ENCODE peak calls at places on chromosomes 5 and 9, in ten cellular contexts. X is nephron progenitor cell, O is uterus, Z is Calu3, G is heart right ventricle, P is stomach, H is body of pancreas, V is esophagus squamous epithelium, K is lung, N is right lobe of liver. D is an unnamed sample.

GRCh38 chr5:90934091-90934719 is 375.6 kb downstream of the ADGRV1 start:
- DNase-seq in P (no peak), N (no peak), H (no peak), Z (no peak), V (no peak), K (no peak), O (no peak), X (no peak), G (no peak), D (no peak)

GRCh38 chr9:79123419-79123818 is 448.3 kb upstream of the TLE4 start:
- DNase-seq in O (no peak), P (no peak), K (no peak), V (no peak), N (no peak), X (no peak), Z (no peak), H (no peak), G (no peak), D (no peak)

GRCh38 chr9:127835930-127836586 is 18.4 kb downstream of the ENG start:
- DNase-seq in P (no peak), K (no peak), H (no peak), V (no peak), O (peak), G (peak), N (no peak), Z (no peak), X (no peak), D (no peak)

GRCh38 chr9:110748251-110748893 is 79.8 kb downstream of the MUSK start:
- DNase-seq in H (no peak), N (no peak), K (no peak), P (no peak), O (no peak), V (no peak), G (no peak), Z (no peak), X (no peak), D (no peak)

GRCh38 chr9:27422435-27422834 is 101.7 kb upstream of the IFNK start:
- DNase-seq in G (no peak), O (no peak), V (no peak), K (no peak), Z (no peak), P (no peak), N (no peak), H (no peak), X (no peak), D (no peak)

GRCh38 chr5:173917788-173918786 is 29.9 kb downstream of the CPEB4 start:
- DNase-seq in V (no peak), P (peak), H (peak), X (peak), N (no peak), G (peak), K (no peak), Z (peak), O (peak), D (peak)

GRCh38 chr9:136089697-136090045 is 5.4 kb downstream of the NACC2 start:
- DNase-seq in O (no peak), V (no peak), H (no peak), X (no peak), Z (no peak), P (no peak), G (no peak), N (no peak), K (no peak), D (no peak)

GRCh38 chr9:71213633-71214032 is 92.2 kb upstream of the TRPM3 start:
- DNase-seq in P (no peak), V (no peak), G (no peak), O (no peak), Z (no peak), N (no peak), K (no peak), H (no peak), X (no peak), D (no peak)

GRCh38 chr9:134068742-134069535 is 1.1 kb upstream of the BRD3 start:
- DNase-seq in P (peak), H (no peak), O (peak), N (no peak), K (peak), G (no peak), V (no peak), X (no peak), Z (no peak), D (no peak)

GRCh38 chr5:143143973-143144372 is 259.5 kb downstream of the NR3C1 start:
- DNase-seq in G (no peak), V (no peak), N (no peak), H (no peak), O (no peak), P (no peak), K (no peak), Z (no peak), X (no peak), D (no peak)

GRCh38 chr5:21646469-21646868 is 1206.7 kb downstream of the CDH12 start:
- DNase-seq in N (no peak), K (no peak), P (no peak), O (no peak), X (no peak), V (no peak), G (no peak), H (no peak), Z (no peak), D (no peak)

GRCh38 chr9:128011071-128011817 is 30.5 kb upstream of the EEIG1 start:
- DNase-seq in V (no peak), N (no peak), Z (no peak), X (no peak), H (no peak), K (no peak), G (no peak), P (no peak), O (no peak), D (no peak)

GRCh38 chr5:179422840-179423523 is 77.7 kb upstream of the ADAMTS2 start:
- DNase-seq in K (no peak), P (no peak), Z (no peak), V (no peak), N (no peak), H (no peak), X (no peak), G (no peak), O (no peak), D (no peak)

GRCh38 chr9:73179594-73179993 is 27.9 kb downstream of the ANXA1 start:
- DNase-seq in O (no peak), N (no peak), K (no peak), Z (peak), X (no peak), P (no peak), H (no peak), G (no peak), V (no peak), D (no peak)

GRCh38 chr5:114665551-114665950 is 303.7 kb downstream of the KCNN2 start:
- DNase-seq in Z (no peak), N (no peak), O (no peak), H (no peak), P (no peak), K (no peak), G (no peak), V (no peak), X (peak), D (no peak)

GRCh38 chr9:24582363-24583126 is 36.8 kb upstream of the IZUMO3 start:
- DNase-seq in O (no peak), N (no peak), G (no peak), Z (no peak), P (no peak), H (no peak), X (no peak), V (no peak), K (no peak), D (no peak)

GRCh38 chr9:134034215-134035040 is 9.1 kb downstream of the BRD3OS start:
- DNase-seq in V (no peak), Z (no peak), H (no peak), X (no peak), P (no peak), N (no peak), O (no peak), K (no peak), G (no peak), D (no peak)

GRCh38 chr9:69785757-69786156 is 25.9 kb upstream of the PTAR1 start:
- DNase-seq in V (no peak), H (no peak), K (no peak), O (no peak), Z (no peak), P (no peak), G (no peak), N (no peak), X (no peak), D (no peak)
- TF ChIP-seq CTCF in V (no peak), H (no peak), K (no peak), O (no peak), Z (no peak), P (no peak), G (no peak), N (no peak), X (no peak), D (no peak)

GRCh38 chr9:69715825-69716224 is 43.7 kb upstream of the APBA1 start:
- DNase-seq in X (no peak), P (no peak), V (no peak), N (no peak), K (no peak), O (no peak), H (no peak), G (no peak), Z (no peak), D (no peak)

GRCh38 chr9:69718218-69718617 is 41.6 kb downstream of the PTAR1 start:
- DNase-seq in V (no peak), O (no peak), Z (no peak), K (no peak), X (no peak), N (no peak), P (no peak), G (no peak), H (no peak), D (no peak)

GRCh38 chr9:69719368-69719767 is 40.4 kb downstream of the PTAR1 start:
- DNase-seq in G (no peak), O (no peak), P (no peak), K (no peak), Z (no peak), V (no peak), N (no peak), H (no peak), X (no peak), D (no peak)

GRCh38 chr9:69715096-69715495 is 42.9 kb upstream of the APBA1 start:
- DNase-seq in V (no peak), P (no peak), H (no peak), O (no peak), Z (no peak), X (no peak), K (no peak), G (no peak), N (no peak), D (no peak)
- TF ChIP-seq CTCF in V (no peak), P (no peak), H (no peak), O (no peak), Z (no peak), X (no peak), K (no peak), G (no peak), N (no peak), D (no peak)

DNA sequence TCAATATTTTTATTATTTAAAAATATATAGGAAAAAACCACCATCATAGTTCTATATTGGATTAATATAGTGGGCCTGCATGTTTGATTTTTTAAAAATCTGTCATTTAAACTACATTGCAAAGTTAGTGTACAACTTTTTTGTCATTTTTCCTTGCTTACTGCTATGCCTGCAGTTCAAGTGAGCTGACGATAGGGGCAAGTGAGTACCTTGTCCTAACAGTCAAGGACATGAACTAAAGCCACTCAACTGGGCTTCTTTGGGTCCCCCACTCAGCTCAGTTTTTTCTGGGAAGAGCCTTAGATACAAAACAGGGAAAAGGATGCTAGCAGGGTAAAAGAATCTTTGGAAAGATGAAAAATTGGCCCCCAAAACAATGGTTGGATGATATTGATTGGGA is 269.9 kb downstream of the MAN2A1 start:
- DNase-seq in H (no peak), V (no peak), X (no peak), N (no peak), Z (no peak), G (no peak), K (no peak), P (no peak), O (no peak), D (no peak)
- TF ChIP-seq CTCF in H (no peak), V (no peak), X (peak), N (no peak), Z (no peak), G (no peak), K (no peak), P (no peak), O (no peak), D (peak)

GRCh38 chr5:150167908-150168307 is 1.3 kb downstream of the CDX1 start:
- DNase-seq in K (no peak), Z (no peak), P (no peak), G (no peak), O (no peak), H (no peak), X (no peak), N (no peak), V (no peak), D (no peak)
- TF ChIP-seq CTCF in K (no peak), Z (no peak), P (no peak), G (no peak), O (no peak), H (no peak), X (peak), N (no peak), V (no peak), D (no peak)

GRCh38 chr5:55983986-55984385 is 10.8 kb downstream of the IL6ST start:
- DNase-seq in N (no peak), Z (no peak), P (no peak), V (no peak), O (no peak), H (no peak), K (no peak), G (no peak), X (no peak), D (no peak)

GRCh38 chr5:55986931-55987330 is 7.8 kb downstream of the IL6ST start:
- DNase-seq in N (no peak), Z (peak), O (no peak), V (no peak), G (no peak), P (no peak), X (no peak), K (no peak), H (no peak), D (no peak)

GRCh38 chr5:55985181-55985580 is 9.6 kb downstream of the IL6ST start:
- DNase-seq in N (no peak), H (no peak), X (no peak), Z (no peak), V (no peak), P (no peak), O (no peak), K (no peak), G (no peak), D (no peak)

GRCh38 chr5:55982957-55983381 is 11.8 kb downstream of the IL6ST start:
- DNase-seq in O (no peak), X (no peak), G (no peak), K (no peak), V (no peak), P (peak), N (no peak), Z (no peak), H (peak), D (no peak)
- TF ChIP-seq CTCF in O (no peak), X (no peak), G (peak), K (no peak), V (no peak), P (peak), N (peak), Z (no peak), H (no peak), D (no peak)

GRCh38 chr9:77449177-77450092 is 198.7 kb downstream of the GNA14 start:
- DNase-seq in N (no peak), Z (peak), G (no peak), X (no peak), O (no peak), P (no peak), K (peak), H (no peak), V (no peak), D (no peak)
- TF ChIP-seq CTCF in N (no peak), Z (no peak), G (no peak), X (no peak), O (no peak), P (no peak), K (no peak), H (no peak), V (no peak), D (no peak)

DNA sequence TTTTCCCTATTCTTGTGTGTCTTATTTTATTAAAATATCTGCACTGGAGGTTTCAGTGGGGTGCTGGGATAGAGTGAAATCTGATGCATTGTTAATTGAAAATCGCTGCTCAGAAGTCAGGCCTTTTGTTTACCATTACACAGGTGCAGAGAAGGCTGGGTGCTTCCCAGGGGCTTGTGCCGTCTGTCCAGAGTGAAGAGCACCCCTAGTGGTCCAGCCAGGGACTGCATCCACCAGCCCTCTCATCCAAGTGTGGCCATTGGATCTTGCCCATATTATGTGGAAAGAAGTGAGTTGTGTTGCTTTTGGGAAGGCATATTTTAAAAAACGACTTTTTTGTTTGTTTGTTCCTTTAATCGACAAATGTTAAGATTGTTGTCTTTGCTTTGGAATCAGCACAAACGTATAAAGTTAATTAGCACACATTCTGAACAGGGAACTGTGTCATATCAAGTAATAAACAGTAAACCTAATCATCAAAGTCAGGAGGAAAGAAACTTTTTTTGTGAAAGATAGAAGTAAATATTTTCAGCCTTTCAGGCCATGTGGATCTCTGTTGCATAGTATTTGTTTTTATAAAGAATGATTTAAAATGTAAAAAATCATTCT is 315.6 kb downstream of the MTRR start:
- DNase-seq in Z (peak), P (peak), V (no peak), H (peak), K (no peak), O (no peak), G (no peak), N (no peak), X (peak), D (peak)
- TF ChIP-seq CTCF in Z (peak), P (peak), V (peak), H (peak), K (peak), O (no peak), G (peak), N (peak), X (peak), D (peak)

GRCh38 chr5:9212605-9213004 is 333.3 kb downstream of the SEMA5A start:
- DNase-seq in X (no peak), K (no peak), P (no peak), Z (no peak), O (no peak), V (no peak), G (no peak), N (no peak), H (no peak), D (no peak)

GRCh38 chr5:9209846-9210547 is 335.9 kb downstream of the SEMA5A start:
- DNase-seq in X (no peak), N (no peak), K (no peak), O (no peak), P (no peak), V (no peak), G (no peak), H (no peak), Z (no peak), D (no peak)

GRCh38 chr5:9207820-9208418 is 338.0 kb downstream of the SEMA5A start:
- DNase-seq in K (no peak), N (no peak), H (no peak), P (no peak), O (no peak), V (no peak), Z (no peak), X (no peak), G (no peak), D (no peak)
- TF ChIP-seq CTCF in K (peak), N (peak), H (peak), P (no peak), O (peak), V (no peak), Z (no peak), X (peak), G (peak), D (peak)

GRCh38 chr5:151771259-151772028 is at the start of gene G3BP1:
- DNase-seq in H (peak), X (peak), G (peak), O (peak), V (peak), N (peak), P (peak), Z (peak), K (peak), D (peak)
- TF ChIP-seq CTCF in H (peak), X (peak), G (peak), O (peak), V (peak), N (peak), P (peak), Z (peak), K (peak), D (peak)

D was measured in endothelial cell.